ENCODE peak calls at places on chromosomes 3 and 15, in four cellular contexts. Y is A549, Z is stomach, U is ovary. C is an unnamed sample.

GRCh38 chr15:68285243-68285980 is 7.9 kb downstream of the FEM1B start:
- DNase-seq in Y (no peak), Z (no peak), U (no peak), C (no peak)

GRCh38 chr3:51671090-51672082 is at the start of gene TEX264:
- DNase-seq in Y (peak), Z (peak), U (peak), C (peak)

GRCh38 chr3:134904796-134905646 is 110.0 kb downstream of the EPHB1 start:
- DNase-seq in Y (no peak), Z (no peak), U (no peak), C (no peak)

GRCh38 chr15:57354436-57355123 is 21.7 kb upstream of the CGNL1 start:
- DNase-seq in Y (no peak), Z (no peak), U (no peak), C (no peak)

GRCh38 chr3:65979152-65979551 is 59.6 kb downstream of the MAGI1 start:
- DNase-seq in Y (no peak), Z (no peak), U (no peak), C (no peak)

GRCh38 chr3:196524527-196524926 is 9.4 kb upstream of the SMCO1 start:
- DNase-seq in Y (no peak), Z (no peak), U (no peak), C (no peak)

GRCh38 chr3:13114811-13115615 is 41.8 kb upstream of the IQSEC1 start:
- DNase-seq in Y (no peak), Z (no peak), U (no peak), C (no peak)

GRCh38 chr3:194255252-194256039 is 95.7 kb downstream of the CPN2 start:
- DNase-seq in Y (no peak), Z (peak), U (no peak), C (peak)

GRCh38 chr3:61531528-61531927 is 29.8 kb upstream of the PTPRG start:
- DNase-seq in Y (no peak), Z (no peak), U (no peak), C (no peak)

GRCh38 chr3:108552267-108553159 is 36.7 kb downstream of the CIP2A start:
- DNase-seq in Y (peak), Z (no peak), U (no peak), C (no peak)

GRCh38 chr15:76199106-76200082 is 111.9 kb downstream of the ETFA start:
- DNase-seq in Y (no peak), Z (no peak), U (no peak), C (no peak)

GRCh38 chr3:71294919-71295318 is 288.6 kb downstream of the FOXP1 start:
- DNase-seq in Y (no peak), Z (no peak), U (no peak), C (no peak)

GRCh38 chr15:101420232-101420631 is 69.3 kb downstream of the PCSK6 start:
- DNase-seq in Y (no peak), Z (no peak), U (no peak), C (no peak)

GRCh38 chr3:157498374-157498773 is 4.8 kb downstream of the VEPH1 start:
- DNase-seq in Y (no peak), Z (no peak), U (no peak), C (no peak)

GRCh38 chr3:44109997-44110396 is 131.7 kb upstream of the TOPAZ1 start:
- DNase-seq in Y (no peak), Z (no peak), U (no peak), C (no peak)

GRCh38 chr3:57820479-57820878 is 64.4 kb downstream of the SLMAP start:
- DNase-seq in Y (no peak), Z (no peak), U (no peak), C (no peak)

GRCh38 chr15:22979069-22979698 is 984 bp downstream of the CYFIP1 start:
- DNase-seq in Y (peak), Z (peak), U (peak), C (peak)

GRCh38 chr15:57611938-57612337 is 20.2 kb downstream of the MYZAP start:
- DNase-seq in Y (peak), Z (peak), U (peak), C (no peak)

GRCh38 chr3:114417682-114418081 is 123.9 kb downstream of the TIGIT start:
- DNase-seq in Y (no peak), Z (no peak), U (no peak), C (no peak)

GRCh38 chr3:122589297-122589696 is 11.8 kb downstream of the PARP15 start:
- DNase-seq in Y (no peak), Z (no peak), U (no peak), C (no peak)

GRCh38 chr15:100958326-100959065 is 39.3 kb downstream of the LRRK1 start:
- DNase-seq in Y (peak), Z (no peak), U (no peak), C (no peak)

GRCh38 chr3:53796161-53796560 is 50.1 kb downstream of the CHDH start:
- DNase-seq in Y (no peak), Z (peak), U (no peak), C (no peak)

GRCh38 chr15:74124196-74124595 is 6.2 kb upstream of the ISLR2 start:
- DNase-seq in Y (no peak), Z (no peak), U (no peak), C (no peak)

GRCh38 chr3:161314836-161315391 is 56.4 kb downstream of the SPTSSB start:
- DNase-seq in Y (no peak), Z (no peak), U (no peak), C (no peak)

GRCh38 chr3:160697628-160698382 is 20.8 kb downstream of the ARL14 start:
- DNase-seq in Y (no peak), Z (no peak), U (no peak), C (no peak)

GRCh38 chr15:40930430-40931299 is 1.5 kb downstream of the DLL4 start:
- DNase-seq in Y (no peak), Z (no peak), U (no peak), C (peak)

GRCh38 chr3:125140817-125141595 is 71.5 kb downstream of the SLC12A8 start:
- DNase-seq in Y (no peak), Z (no peak), U (peak), C (no peak)
- TF ChIP-seq EP300 in Y (no peak), Z (no peak), U (no peak), C (no peak)

DNA sequence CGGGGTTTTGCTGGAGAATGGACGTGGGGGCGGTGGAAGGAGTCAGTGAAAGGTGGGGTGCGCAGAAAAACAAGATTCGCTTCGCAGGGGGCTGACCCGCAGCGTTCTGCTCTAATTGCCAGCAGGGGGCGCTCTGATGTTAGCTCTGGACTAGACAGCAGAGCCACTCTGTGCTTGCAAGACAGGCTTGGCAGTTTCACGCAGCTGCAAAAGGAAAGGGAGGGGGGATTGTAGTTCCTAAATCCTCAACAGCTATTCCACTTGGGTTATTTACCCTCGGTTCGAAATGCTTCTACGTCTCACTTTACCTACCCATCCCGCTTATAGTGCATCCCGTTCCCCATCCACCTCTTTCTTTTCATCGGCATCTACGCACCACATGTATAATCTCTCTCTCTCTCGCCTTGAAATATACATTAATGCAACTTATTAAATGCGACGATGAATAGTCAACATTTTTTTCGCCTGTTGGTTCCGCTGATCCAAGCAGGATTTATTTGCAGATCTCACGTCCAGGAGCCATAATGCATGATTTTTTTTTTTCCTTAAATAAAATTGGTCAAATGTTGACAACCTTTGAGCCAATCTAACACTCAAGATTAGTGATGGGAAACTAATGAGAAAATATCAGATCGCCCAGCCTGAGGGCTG is 216.5 kb downstream of the MEIS2 start:
- DNase-seq in Y (peak), Z (peak), U (peak), C (peak)
- H3K4me3 ChIP-seq in Y (peak), Z (peak), U (peak), C (no peak)

GRCh38 chr3:131193671-131194291 is 167.1 kb downstream of the NEK11 start:
- DNase-seq in Y (peak), Z (no peak), U (no peak), C (no peak)
- TF ChIP-seq CTCF in Y (no peak), Z (no peak), U (no peak), C (no peak)

DNA sequence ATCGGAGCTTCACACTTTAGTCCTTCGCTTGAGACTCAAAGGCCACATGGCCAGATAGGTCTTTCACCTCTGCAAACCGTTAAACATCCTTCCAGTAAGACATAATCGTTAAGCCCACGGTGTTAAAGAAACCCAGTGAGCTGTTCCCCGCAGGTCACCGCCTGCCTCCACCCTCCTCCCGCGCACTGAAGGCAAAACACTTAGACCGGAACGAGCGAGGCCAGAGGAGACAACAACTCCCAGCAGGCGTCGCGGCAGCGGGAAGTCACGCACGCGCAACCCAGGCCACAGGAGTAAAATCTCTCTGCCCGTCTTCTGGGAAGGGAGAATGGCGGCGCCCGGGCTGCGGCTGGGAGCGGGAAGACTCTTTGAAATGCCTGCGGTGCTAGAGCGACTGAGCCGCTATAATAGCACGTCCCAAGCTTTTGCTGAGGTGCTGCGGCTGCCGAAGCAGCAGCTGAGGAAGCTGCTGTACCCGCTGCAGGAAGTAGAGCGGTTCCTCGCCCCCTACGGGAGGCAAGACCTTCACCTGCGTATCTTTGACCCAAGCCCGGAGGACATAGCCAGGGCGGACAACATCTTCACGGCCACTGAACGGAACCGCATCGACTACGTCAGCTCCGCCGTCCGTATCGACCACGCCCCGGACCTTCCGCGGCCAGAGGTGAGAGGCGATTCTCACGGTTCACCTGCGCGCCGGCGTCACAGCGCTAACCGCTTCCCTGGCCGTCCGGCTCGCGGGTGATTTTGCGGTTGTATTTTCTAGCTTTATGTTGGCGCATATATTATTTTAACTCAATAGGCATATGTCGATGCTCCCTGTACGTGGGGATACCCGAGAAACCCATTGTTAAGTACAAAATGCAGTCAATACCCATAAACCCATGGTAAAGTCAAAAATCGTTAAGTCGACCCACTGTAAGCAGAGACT is at the start of gene GTPBP8:
- DNase-seq in Y (peak), Z (peak), U (peak), C (peak)
- TF ChIP-seq EP300 in Y (no peak), Z (peak), U (peak), C (no peak)

GRCh38 chr3:125200731-125201139 is 11.8 kb downstream of the SLC12A8 start:
- DNase-seq in Y (no peak), Z (no peak), U (no peak), C (no peak)
- H3K4me3 ChIP-seq in Y (no peak), Z (no peak), U (no peak), C (no peak)

DNA sequence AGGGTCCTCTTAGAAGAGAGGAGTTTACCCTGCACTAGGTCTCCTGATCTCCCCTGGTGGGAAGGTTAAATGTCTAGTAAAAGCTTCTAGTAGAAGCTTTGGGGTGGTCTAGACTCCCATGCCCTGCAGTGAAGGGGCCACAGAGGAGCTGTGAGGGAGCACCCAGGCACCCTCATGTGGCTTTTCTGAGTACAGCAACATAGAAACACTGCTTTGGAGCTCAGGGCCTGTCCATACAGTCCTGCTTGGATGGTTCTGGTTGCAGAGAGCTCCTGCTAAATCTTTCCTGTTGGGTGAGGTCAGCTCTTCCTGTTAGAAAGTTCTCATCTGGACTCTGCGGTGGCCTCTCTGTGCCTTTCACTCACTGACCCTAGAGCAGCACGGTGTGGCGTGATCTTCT is 47.8 kb downstream of the GPD1L start:
- DNase-seq in Y (no peak), Z (no peak), U (no peak), C (no peak)
- TF ChIP-seq CTCF in Y (peak), Z (no peak), U (no peak), C (no peak)

GRCh38 chr3:136346486-136346885 is 96.3 kb downstream of the PCCB start:
- DNase-seq in Y (no peak), Z (no peak), U (no peak), C (no peak)

GRCh38 chr3:136343446-136343845 is 93.3 kb downstream of the PCCB start:
- DNase-seq in Y (no peak), Z (no peak), U (no peak), C (no peak)

GRCh38 chr3:136343873-136344281 is 93.7 kb downstream of the PCCB start:
- DNase-seq in Y (peak), Z (peak), U (peak), C (peak)
- TF ChIP-seq EP300 in Y (no peak), Z (no peak), U (no peak), C (no peak)

GRCh38 chr3:73364517-73364916 is 260.2 kb downstream of the PDZRN3 start:
- DNase-seq in Y (no peak), Z (no peak), U (no peak), C (no peak)

GRCh38 chr3:73365756-73366397 is 258.9 kb downstream of the PDZRN3 start:
- DNase-seq in Y (no peak), Z (no peak), U (peak), C (no peak)

GRCh38 chr3:73363093-73363492 is 261.6 kb downstream of the PDZRN3 start:
- DNase-seq in Y (no peak), Z (no peak), U (no peak), C (no peak)

DNA sequence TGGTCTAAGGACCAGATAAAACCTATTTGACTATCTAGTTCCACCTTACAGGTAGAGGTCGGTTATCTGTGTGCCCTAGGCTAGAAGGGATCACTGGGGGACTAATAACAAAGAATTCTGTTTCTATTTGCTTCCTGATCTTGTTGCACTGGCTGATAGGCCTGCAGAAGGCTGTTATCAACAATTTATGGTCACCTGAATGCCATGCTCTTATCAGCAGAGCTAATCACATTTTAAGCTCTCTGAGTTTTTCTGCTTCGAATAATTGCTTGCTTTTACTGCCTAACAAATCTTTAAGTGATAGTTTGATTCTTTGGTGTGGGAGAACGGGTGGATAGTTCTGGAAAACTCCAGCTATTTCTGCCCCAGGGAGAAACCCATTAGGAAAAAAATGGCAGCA is 263.1 kb downstream of the PDZRN3 start:
- DNase-seq in Y (no peak), Z (no peak), U (no peak), C (no peak)
- H3K4me3 ChIP-seq in Y (no peak), Z (no peak), U (no peak), C (no peak)

GRCh38 chr15:63434567-63435219 is 53.0 kb upstream of the CA12 start:
- DNase-seq in Y (no peak), Z (no peak), U (no peak), C (no peak)

GRCh38 chr15:63435416-63435815 is 53.8 kb upstream of the CA12 start:
- DNase-seq in Y (no peak), Z (no peak), U (no peak), C (no peak)

GRCh38 chr15:63439536-63440264 is 58.1 kb upstream of the CA12 start:
- DNase-seq in Y (no peak), Z (no peak), U (no peak), C (no peak)

GRCh38 chr15:63440265-63440648 is 58.6 kb upstream of the CA12 start:
- DNase-seq in Y (no peak), Z (no peak), U (no peak), C (no peak)

GRCh38 chr15:63436872-63437375 is 55.3 kb upstream of the CA12 start:
- DNase-seq in Y (peak), Z (peak), U (peak), C (peak)
- TF ChIP-seq CTCF in Y (no peak), Z (no peak), U (no peak), C (no peak)

C was measured in upper lobe of left lung.